ENCODE peak calls at places on chromosomes 7 and 10, in six cellular contexts. F is GM12891, G is K562, T is HepG2, E is GM12878, K is H1. C is an unnamed sample.

GRCh38 chr10:106571216-106571954 is 593.1 kb downstream of the SORCS1 start:
- DNase-seq in K (no peak), G (peak), T (no peak), E (no peak), F (no peak), C (no peak)

GRCh38 chr10:89163265-89163995 is 43.7 kb downstream of the CH25H start:
- DNase-seq in K (no peak), T (no peak), E (peak), F (peak), G (no peak), C (peak)

GRCh38 chr10:33073641-33074410 is 115.8 kb upstream of the ITGB1 start:
- DNase-seq in T (no peak), F (no peak), K (no peak), G (no peak), E (no peak), C (no peak)

GRCh38 chr7:151689196-151689971 is 169.7 kb upstream of the RHEB start:
- DNase-seq in F (no peak), G (no peak), K (no peak), E (no peak), T (no peak), C (no peak)

GRCh38 chr7:29106128-29106988 is 40.0 kb downstream of the CPVL start:
- DNase-seq in G (peak), K (peak), F (no peak), T (peak), E (no peak), C (no peak)

GRCh38 chr10:788796-789748 is 99.6 kb upstream of the DIP2C start:
- DNase-seq in G (peak), F (no peak), T (peak), K (no peak), E (no peak), C (no peak)

GRCh38 chr10:86128360-86128759 is 238.2 kb downstream of the GRID1 start:
- DNase-seq in F (no peak), E (no peak), K (no peak), G (no peak), T (no peak), C (no peak)

GRCh38 chr7:45980181-45980905 is 59.3 kb upstream of the IGFBP3 start:
- DNase-seq in G (no peak), F (no peak), T (no peak), E (no peak), K (no peak), C (no peak)

GRCh38 chr7:99457050-99457645 is 8.8 kb downstream of the ATP5MF start:
- DNase-seq in K (no peak), T (no peak), F (no peak), G (no peak), E (no peak), C (no peak)

GRCh38 chr10:79071535-79071923 is 2.8 kb downstream of the ZMIZ1 start:
- DNase-seq in T (peak), E (no peak), K (no peak), G (no peak), F (no peak), C (no peak)

GRCh38 chr10:42932735-42933453 is 144.0 kb upstream of the RET start:
- DNase-seq in G (peak), E (no peak), F (no peak), K (peak), T (no peak), C (no peak)

GRCh38 chr7:1243290-1243963 is 10.8 kb downstream of the UNCX start:
- DNase-seq in K (no peak), F (no peak), E (no peak), T (no peak), G (no peak), C (no peak)

GRCh38 chr10:103590060-103590459 is 96.6 kb downstream of the NEURL1 start:
- DNase-seq in F (no peak), T (no peak), E (no peak), K (no peak), G (no peak), C (no peak)

GRCh38 chr10:103543617-103544525 is 50.4 kb downstream of the NEURL1 start:
- DNase-seq in T (no peak), K (no peak), F (no peak), G (no peak), E (no peak), C (no peak)

GRCh38 chr7:100053201-100053600 is 3.6 kb downstream of the ZSCAN21 start:
- DNase-seq in E (no peak), G (peak), F (peak), T (peak), K (no peak), C (peak)

GRCh38 chr7:117183729-117184128 is 139.1 kb downstream of the WNT2 start:
- DNase-seq in E (no peak), K (no peak), F (no peak), G (no peak), T (no peak), C (no peak)

GRCh38 chr7:119578116-119578515 is 694.9 kb upstream of the KCND2 start:
- DNase-seq in E (no peak), G (no peak), T (no peak), F (no peak), K (no peak), C (no peak)

GRCh38 chr7:150373049-150373801 is 4.6 kb downstream of the REPIN1 start:
- DNase-seq in F (no peak), E (no peak), K (no peak), G (peak), T (no peak), C (no peak)

DNA sequence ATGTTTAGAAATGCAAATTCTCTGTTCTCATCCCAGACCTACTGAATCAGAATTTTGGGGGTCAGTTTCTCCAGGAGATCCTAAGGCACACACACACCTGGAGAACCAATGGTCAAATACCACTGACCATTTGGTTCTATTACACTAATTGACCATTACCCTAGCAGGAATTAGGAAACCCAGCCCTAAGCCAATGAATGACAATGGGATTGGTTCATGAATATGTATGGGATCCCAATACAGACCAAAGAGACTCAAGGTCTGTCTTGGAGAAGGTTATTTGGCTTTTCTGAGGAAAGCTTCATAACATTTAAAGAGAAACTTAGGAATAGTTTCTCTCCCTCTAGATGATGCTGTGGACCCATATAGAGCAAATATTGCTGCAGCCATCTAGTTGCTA is 317.0 kb downstream of the BMPER start:
- DNase-seq in G (no peak), F (no peak), K (no peak), E (no peak), T (no peak), C (no peak)
- TF ChIP-seq TAF1 in G (no peak), F (no peak), K (no peak), E (no peak), T (no peak), C (no peak)

GRCh38 chr10:24723788-24724380 is at the start of gene ARHGAP21:
- DNase-seq in T (no peak), K (no peak), G (peak), E (no peak), F (peak), C (peak)
- TF ChIP-seq POLR2AphosphoS5 in T (no peak), K (no peak), G (no peak), E (no peak), F (no peak), C (no peak)

DNA sequence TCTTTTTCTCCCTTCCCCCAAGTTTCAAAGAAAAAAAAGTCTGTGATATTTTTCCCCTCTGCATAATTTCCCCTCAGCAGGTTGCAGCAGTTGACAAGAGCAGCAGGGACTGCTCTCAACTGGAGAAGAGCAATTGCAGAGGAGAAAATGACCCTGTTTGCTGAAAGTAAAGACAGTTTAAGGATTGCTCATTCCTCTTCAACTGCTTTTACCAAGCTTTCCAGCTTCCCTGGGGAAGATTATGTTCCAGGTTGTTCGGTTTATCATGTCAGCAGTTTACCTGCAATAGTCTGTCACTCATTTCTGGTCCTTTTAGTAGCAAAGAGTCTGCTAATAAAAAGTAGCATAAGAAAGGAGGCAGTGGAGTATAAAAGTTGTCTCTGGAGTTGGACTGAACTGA is 16.3 kb downstream of the AGK start:
- DNase-seq in E (no peak), G (no peak), F (no peak), T (no peak), K (no peak), C (no peak)
- TF ChIP-seq POLR2A in E (no peak), G (no peak), F (no peak), T (no peak), K (no peak), C (no peak)

GRCh38 chr10:23193435-23194074 is 1.4 kb downstream of the PTF1A start:
- DNase-seq in T (no peak), G (no peak), K (no peak), E (no peak), F (no peak), C (no peak)
- TF ChIP-seq TAF1 in T (no peak), G (no peak), K (no peak), E (no peak), F (no peak), C (no peak)

GRCh38 chr7:71683382-71683781 is 551.4 kb downstream of the GALNT17 start:
- DNase-seq in K (no peak), F (no peak), T (no peak), E (no peak), G (no peak), C (no peak)
- TF ChIP-seq POLR2AphosphoS5 in K (no peak), F (no peak), T (no peak), E (no peak), G (no peak), C (no peak)

DNA sequence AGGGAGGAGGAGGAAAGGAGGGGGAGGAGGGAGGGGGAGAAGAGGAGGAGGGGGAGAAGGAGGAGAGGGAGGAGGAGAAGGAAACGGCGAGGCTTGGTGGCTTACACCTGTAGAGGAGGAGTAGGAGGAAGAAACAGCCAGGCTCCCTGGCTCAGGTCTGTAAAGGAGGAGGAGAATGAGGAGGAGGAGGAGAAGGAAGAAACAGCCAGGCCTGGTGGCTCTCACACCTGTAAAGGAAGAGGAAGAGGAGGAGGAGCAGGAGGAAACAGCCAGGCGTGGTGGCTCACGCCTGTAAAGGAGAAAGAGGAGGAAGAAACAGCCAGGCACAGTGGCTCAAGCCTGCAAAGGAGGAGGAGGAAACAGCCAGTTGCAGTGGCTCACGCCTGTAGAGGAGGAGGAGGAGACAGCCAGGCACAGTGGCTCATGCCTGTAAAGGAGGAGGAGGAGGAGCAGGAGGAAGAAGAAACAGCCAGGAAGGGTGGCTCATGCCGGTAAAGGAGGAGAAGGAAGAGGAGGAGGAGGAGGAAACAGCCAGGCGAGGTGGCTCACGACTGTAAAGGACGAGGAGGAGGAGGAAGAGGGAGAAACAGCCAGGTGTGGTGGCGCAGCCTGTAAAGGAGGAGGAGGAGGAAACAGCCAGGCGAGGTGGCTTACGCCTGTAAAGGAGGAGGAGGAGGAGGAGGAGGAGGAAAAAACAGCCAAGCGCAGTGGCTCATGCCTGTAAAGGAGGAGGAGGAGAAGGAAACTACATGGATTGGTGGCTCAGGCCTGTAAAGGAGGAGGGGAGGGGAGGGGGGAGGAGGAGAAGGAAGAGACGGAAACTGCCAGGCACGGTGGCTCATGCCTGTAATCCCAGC is 14.9 kb upstream of the CRCP start:
- DNase-seq in G (peak), T (no peak), K (peak), E (no peak), F (no peak), C (no peak)
- TF ChIP-seq POLR2A in G (peak), T (no peak), K (no peak), E (peak), F (no peak), C (no peak)

C was measured in GM12892.